ENCODE peak calls at places on chromosomes 2 and 18, in five cellular contexts. One of them, this sample, is unnamed.

GRCh38 chr2:198376677-198377076 is 572.3 kb downstream of the PLCL1 start:
- DNase-seq in K562: no peak
- DNase-seq in A549: no peak
- DNase-seq in GM12878: no peak
- DNase-seq in IMR-90: peak
- DNase-seq in this sample: no peak

GRCh38 chr2:167733750-167734149 is 513.6 kb downstream of the STK39 start:
- DNase-seq in A549: no peak
- DNase-seq in IMR-90: peak
- DNase-seq in K562: no peak
- DNase-seq in GM12878: no peak
- DNase-seq in this sample: no peak

GRCh38 chr2:101293544-101293943 is 15.0 kb downstream of the RNF149 start:
- DNase-seq in A549: no peak
- DNase-seq in GM12878: no peak
- DNase-seq in K562: no peak
- DNase-seq in IMR-90: no peak
- DNase-seq in this sample: no peak

GRCh38 chr2:190376591-190377245 is 31.4 kb upstream of the MFSD6 start:
- DNase-seq in GM12878: no peak
- DNase-seq in K562: no peak
- DNase-seq in A549: no peak
- DNase-seq in IMR-90: no peak
- DNase-seq in this sample: no peak

GRCh38 chr2:171139860-171140259 is 20.8 kb downstream of the TLK1 start:
- DNase-seq in K562: no peak
- DNase-seq in A549: no peak
- DNase-seq in GM12878: no peak
- DNase-seq in IMR-90: no peak
- DNase-seq in this sample: no peak

GRCh38 chr18:39698436-39698835 is 2132.8 kb upstream of the CELF4 start:
- DNase-seq in GM12878: no peak
- DNase-seq in IMR-90: no peak
- DNase-seq in A549: no peak
- DNase-seq in K562: no peak
- DNase-seq in this sample: no peak

GRCh38 chr2:68341583-68341982 is 21.8 kb upstream of the CNRIP1 start:
- DNase-seq in GM12878: no peak
- DNase-seq in A549: no peak
- DNase-seq in K562: no peak
- DNase-seq in IMR-90: no peak
- DNase-seq in this sample: no peak

GRCh38 chr2:165161510-165161909 is 42.3 kb downstream of the SCN3A start:
- DNase-seq in GM12878: no peak
- DNase-seq in IMR-90: peak
- DNase-seq in A549: no peak
- DNase-seq in K562: no peak
- DNase-seq in this sample: no peak

GRCh38 chr2:45258251-45258775 is 249.1 kb upstream of the SIX2 start:
- DNase-seq in K562: no peak
- DNase-seq in GM12878: no peak
- DNase-seq in IMR-90: no peak
- DNase-seq in A549: no peak
- DNase-seq in this sample: no peak

GRCh38 chr2:61660511-61661388 is 122.6 kb upstream of the XPO1 start:
- DNase-seq in K562: no peak
- DNase-seq in A549: no peak
- DNase-seq in GM12878: no peak
- DNase-seq in IMR-90: no peak
- DNase-seq in this sample: no peak

GRCh38 chr2:235598842-235599531 is 105.1 kb downstream of the AGAP1 start:
- DNase-seq in IMR-90: peak
- DNase-seq in A549: no peak
- DNase-seq in GM12878: no peak
- DNase-seq in K562: no peak
- DNase-seq in this sample: no peak

GRCh38 chr2:127685410-127686110 is 10.2 kb upstream of the LIMS2 start:
- DNase-seq in A549: no peak
- DNase-seq in GM12878: no peak
- DNase-seq in K562: no peak
- DNase-seq in IMR-90: no peak
- DNase-seq in this sample: no peak

GRCh38 chr2:37201766-37202165 is 5.5 kb downstream of the CEBPZOS start:
- DNase-seq in GM12878: no peak
- DNase-seq in K562: peak
- DNase-seq in A549: no peak
- DNase-seq in IMR-90: peak
- DNase-seq in this sample: no peak

GRCh38 chr18:7566587-7567486 is at the start of gene PTPRM:
- DNase-seq in GM12878: no peak
- DNase-seq in IMR-90: peak
- DNase-seq in A549: peak
- DNase-seq in K562: peak
- DNase-seq in this sample: peak

GRCh38 chr2:27638023-27638637 is 9.3 kb downstream of the GPN1 start:
- DNase-seq in IMR-90: peak
- DNase-seq in K562: no peak
- DNase-seq in A549: no peak
- DNase-seq in GM12878: no peak
- DNase-seq in this sample: no peak

GRCh38 chr18:26040051-26040656 is 50.3 kb downstream of the SS18 start:
- DNase-seq in IMR-90: no peak
- DNase-seq in GM12878: no peak
- DNase-seq in K562: no peak
- DNase-seq in A549: no peak
- DNase-seq in this sample: no peak

GRCh38 chr2:7672685-7673071 is 755.5 kb downstream of the RNF144A start:
- DNase-seq in GM12878: no peak
- DNase-seq in K562: no peak
- DNase-seq in A549: no peak
- DNase-seq in IMR-90: no peak
- DNase-seq in this sample: no peak

GRCh38 chr2:214069254-214069653 is 341.6 kb upstream of the VWC2L start:
- DNase-seq in A549: peak
- DNase-seq in K562: no peak
- DNase-seq in IMR-90: peak
- DNase-seq in GM12878: no peak
- DNase-seq in this sample: peak

GRCh38 chr2:54880428-54880827 is 157.0 kb downstream of the EML6 start:
- DNase-seq in K562: no peak
- DNase-seq in A549: no peak
- DNase-seq in IMR-90: no peak
- DNase-seq in GM12878: no peak
- DNase-seq in this sample: no peak

GRCh38 chr2:229245013-229245412 is 26.1 kb downstream of the PID1 start:
- DNase-seq in GM12878: no peak
- DNase-seq in A549: no peak
- DNase-seq in IMR-90: peak
- DNase-seq in K562: no peak
- DNase-seq in this sample: no peak

GRCh38 chr2:156321243-156321904 is 11.1 kb downstream of the NR4A2 start:
- DNase-seq in IMR-90: no peak
- DNase-seq in A549: no peak
- DNase-seq in K562: no peak
- DNase-seq in GM12878: no peak
- DNase-seq in this sample: no peak

GRCh38 chr2:215542690-215543089 is 106.8 kb upstream of the FN1 start:
- DNase-seq in K562: no peak
- DNase-seq in IMR-90: no peak
- DNase-seq in GM12878: no peak
- DNase-seq in A549: no peak
- DNase-seq in this sample: no peak

GRCh38 chr2:1676913-1677832 is 67.1 kb downstream of the PXDN start:
- DNase-seq in A549: no peak
- DNase-seq in IMR-90: no peak
- DNase-seq in GM12878: no peak
- DNase-seq in K562: no peak
- DNase-seq in this sample: no peak

GRCh38 chr2:15708161-15708560 is 116.5 kb downstream of the DDX1 start:
- DNase-seq in GM12878: no peak
- DNase-seq in K562: no peak
- DNase-seq in IMR-90: no peak
- DNase-seq in A549: no peak
- DNase-seq in this sample: no peak

GRCh38 chr2:199594443-199594842 is 136.7 kb upstream of the SATB2 start:
- DNase-seq in IMR-90: no peak
- DNase-seq in A549: no peak
- DNase-seq in K562: no peak
- DNase-seq in GM12878: no peak
- DNase-seq in this sample: no peak

GRCh38 chr18:48186084-48186798 is 222.9 kb downstream of the ZBTB7C start:
- DNase-seq in IMR-90: no peak
- DNase-seq in K562: no peak
- DNase-seq in GM12878: no peak
- DNase-seq in A549: no peak
- DNase-seq in this sample: no peak

GRCh38 chr2:241803387-241804325 is 5.3 kb upstream of the NEU4 start:
- DNase-seq in A549: no peak
- DNase-seq in GM12878: no peak
- DNase-seq in K562: peak
- DNase-seq in IMR-90: peak
- DNase-seq in this sample: no peak

GRCh38 chr2:33215299-33215698 is 261.1 kb upstream of the RASGRP3 start:
- DNase-seq in A549: no peak
- DNase-seq in IMR-90: peak
- DNase-seq in K562: no peak
- DNase-seq in GM12878: no peak
- DNase-seq in this sample: no peak

GRCh38 chr2:207484444-207485391 is 45.0 kb upstream of the CREB1 start:
- DNase-seq in GM12878: no peak
- DNase-seq in A549: no peak
- DNase-seq in K562: no peak
- DNase-seq in IMR-90: no peak
- DNase-seq in this sample: no peak

GRCh38 chr2:5176764-5177163 is 515.4 kb upstream of the SOX11 start:
- DNase-seq in GM12878: no peak
- DNase-seq in A549: no peak
- DNase-seq in K562: no peak
- DNase-seq in IMR-90: peak
- DNase-seq in this sample: no peak

GRCh38 chr2:5694016-5694690 is 2.0 kb downstream of the SOX11 start:
- DNase-seq in IMR-90: peak
- DNase-seq in GM12878: no peak
- DNase-seq in A549: no peak
- DNase-seq in K562: no peak
- DNase-seq in this sample: no peak

GRCh38 chr2:54455584-54456525 is at the start of gene SPTBN1:
- DNase-seq in GM12878: no peak
- DNase-seq in IMR-90: peak
- DNase-seq in K562: peak
- DNase-seq in A549: peak
- DNase-seq in this sample: peak

GRCh38 chr2:240514631-240515030 is 43.2 kb downstream of the ANKMY1 start:
- DNase-seq in K562: no peak
- DNase-seq in GM12878: no peak
- DNase-seq in A549: no peak
- DNase-seq in IMR-90: no peak
- DNase-seq in this sample: no peak
- TF ChIP-seq BHLHE40 in K562: no peak
- TF ChIP-seq BHLHE40 in GM12878: no peak
- TF ChIP-seq BHLHE40 in A549: no peak
- TF ChIP-seq BHLHE40 in IMR-90: no peak
- TF ChIP-seq BHLHE40 in this sample: no peak

GRCh38 chr18:27277554-27277953 is 92.4 kb upstream of the CHST9 start:
- DNase-seq in IMR-90: no peak
- DNase-seq in K562: no peak
- DNase-seq in GM12878: no peak
- DNase-seq in A549: no peak
- DNase-seq in this sample: no peak
- TF ChIP-seq BHLHE40 in IMR-90: no peak
- TF ChIP-seq BHLHE40 in K562: no peak
- TF ChIP-seq BHLHE40 in GM12878: no peak
- TF ChIP-seq BHLHE40 in A549: no peak
- TF ChIP-seq BHLHE40 in this sample: no peak

GRCh38 chr2:145292166-145292565 is 772.2 kb upstream of the ZEB2 start:
- DNase-seq in GM12878: no peak
- DNase-seq in A549: no peak
- DNase-seq in K562: no peak
- DNase-seq in IMR-90: no peak
- DNase-seq in this sample: no peak
- TF ChIP-seq BHLHE40 in GM12878: no peak
- TF ChIP-seq BHLHE40 in A549: no peak
- TF ChIP-seq BHLHE40 in K562: no peak
- TF ChIP-seq BHLHE40 in IMR-90: no peak
- TF ChIP-seq BHLHE40 in this sample: no peak

GRCh38 chr2:160454070-160454797 is 39.4 kb downstream of the RBMS1 start:
- DNase-seq in K562: no peak
- DNase-seq in A549: no peak
- DNase-seq in IMR-90: no peak
- DNase-seq in GM12878: no peak
- DNase-seq in this sample: no peak
- TF ChIP-seq BHLHE40 in K562: no peak
- TF ChIP-seq BHLHE40 in A549: no peak
- TF ChIP-seq BHLHE40 in IMR-90: no peak
- TF ChIP-seq BHLHE40 in GM12878: no peak
- TF ChIP-seq BHLHE40 in this sample: no peak

GRCh38 chr18:33581816-33582215 is 3.8 kb downstream of the ASXL3 start:
- DNase-seq in IMR-90: no peak
- DNase-seq in GM12878: no peak
- DNase-seq in A549: no peak
- DNase-seq in K562: no peak
- DNase-seq in this sample: no peak
- TF ChIP-seq BHLHE40 in IMR-90: no peak
- TF ChIP-seq BHLHE40 in GM12878: no peak
- TF ChIP-seq BHLHE40 in A549: no peak
- TF ChIP-seq BHLHE40 in K562: no peak
- TF ChIP-seq BHLHE40 in this sample: no peak

GRCh38 chr2:191845876-191846786 is 757 bp downstream of the CAVIN2 start:
- DNase-seq in GM12878: no peak
- DNase-seq in K562: peak
- DNase-seq in A549: no peak
- DNase-seq in IMR-90: no peak
- DNase-seq in this sample: no peak

GRCh38 chr2:191847764-191848163 is 876 bp upstream of the CAVIN2 start:
- DNase-seq in GM12878: no peak
- DNase-seq in K562: no peak
- DNase-seq in A549: no peak
- DNase-seq in IMR-90: no peak
- DNase-seq in this sample: no peak

GRCh38 chr2:191845248-191845715 is 1.6 kb downstream of the CAVIN2 start:
- DNase-seq in A549: no peak
- DNase-seq in GM12878: no peak
- DNase-seq in IMR-90: no peak
- DNase-seq in K562: peak
- DNase-seq in this sample: no peak

GRCh38 chr2:191848771-191849726 is 2.2 kb upstream of the CAVIN2 start:
- DNase-seq in GM12878: no peak
- DNase-seq in IMR-90: no peak
- DNase-seq in A549: no peak
- DNase-seq in K562: no peak
- DNase-seq in this sample: no peak

GRCh38 chr2:191846787-191847620 is at the start of gene CAVIN2:
- DNase-seq in A549: peak
- DNase-seq in GM12878: peak
- DNase-seq in K562: peak
- DNase-seq in IMR-90: peak
- DNase-seq in this sample: no peak
- TF ChIP-seq BHLHE40 in A549: no peak
- TF ChIP-seq BHLHE40 in GM12878: no peak
- TF ChIP-seq BHLHE40 in K562: no peak
- TF ChIP-seq BHLHE40 in IMR-90: no peak
- TF ChIP-seq BHLHE40 in this sample: no peak

GRCh38 chr2:58665156-58665553 is 424.0 kb upstream of the FANCL start:
- DNase-seq in A549: no peak
- DNase-seq in IMR-90: no peak
- DNase-seq in GM12878: no peak
- DNase-seq in K562: no peak
- DNase-seq in this sample: no peak
- TF ChIP-seq BHLHE40 in A549: no peak
- TF ChIP-seq BHLHE40 in IMR-90: no peak
- TF ChIP-seq BHLHE40 in GM12878: no peak
- TF ChIP-seq BHLHE40 in K562: no peak
- TF ChIP-seq BHLHE40 in this sample: no peak